ENCODE peak calls at places on chromosome 18, in four cellular contexts. One of them, this sample, is unnamed.

GRCh38 chr18:42760290-42760689 is 355.2 kb downstream of the RIT2 start:
- DNase-seq in heart right ventricle: no peak
- DNase-seq in Peyer's patch: no peak
- DNase-seq in fibroblast of lung: no peak
- DNase-seq in this sample: no peak

GRCh38 chr18:46754188-46754587 is 2.7 kb downstream of the ST8SIA5 start:
- DNase-seq in heart right ventricle: no peak
- DNase-seq in Peyer's patch: no peak
- DNase-seq in fibroblast of lung: no peak
- DNase-seq in this sample: no peak

GRCh38 chr18:80166725-80167124 is 57.7 kb downstream of the ADNP2 start:
- DNase-seq in heart right ventricle: no peak
- DNase-seq in Peyer's patch: no peak
- DNase-seq in fibroblast of lung: no peak
- DNase-seq in this sample: no peak

GRCh38 chr18:3790702-3791101 is 340.7 kb downstream of the TGIF1 start:
- DNase-seq in heart right ventricle: no peak
- DNase-seq in Peyer's patch: no peak
- DNase-seq in fibroblast of lung: peak
- DNase-seq in this sample: no peak

GRCh38 chr18:64027931-64028695 is 58.2 kb downstream of the SERPINB8 start:
- DNase-seq in heart right ventricle: no peak
- DNase-seq in Peyer's patch: no peak
- DNase-seq in fibroblast of lung: no peak
- DNase-seq in this sample: no peak

GRCh38 chr18:46859855-46860254 is 57.5 kb downstream of the PIAS2 start:
- DNase-seq in heart right ventricle: no peak
- DNase-seq in Peyer's patch: no peak
- DNase-seq in fibroblast of lung: peak
- DNase-seq in this sample: no peak

GRCh38 chr18:26383454-26384270 is 157.4 kb downstream of the TAF4B start:
- DNase-seq in heart right ventricle: no peak
- DNase-seq in Peyer's patch: no peak
- DNase-seq in fibroblast of lung: peak
- DNase-seq in this sample: peak

GRCh38 chr18:48631851-48632250 is 93.0 kb downstream of the CTIF start:
- DNase-seq in heart right ventricle: no peak
- DNase-seq in Peyer's patch: no peak
- DNase-seq in fibroblast of lung: no peak
- DNase-seq in this sample: no peak

GRCh38 chr18:61738488-61738887 is 154.3 kb downstream of the RNF152 start:
- DNase-seq in heart right ventricle: no peak
- DNase-seq in Peyer's patch: no peak
- DNase-seq in fibroblast of lung: peak
- DNase-seq in this sample: peak

GRCh38 chr18:61782545-61782944 is 110.3 kb downstream of the RNF152 start:
- DNase-seq in heart right ventricle: no peak
- DNase-seq in Peyer's patch: no peak
- DNase-seq in fibroblast of lung: no peak
- DNase-seq in this sample: no peak

GRCh38 chr18:23337599-23338444 is 115.3 kb upstream of the RIOK3 start:
- DNase-seq in heart right ventricle: no peak
- DNase-seq in Peyer's patch: no peak
- DNase-seq in fibroblast of lung: peak
- DNase-seq in this sample: peak

GRCh38 chr18:45503988-45504387 is 111.3 kb upstream of the SLC14A2 start:
- DNase-seq in heart right ventricle: no peak
- DNase-seq in Peyer's patch: no peak
- DNase-seq in fibroblast of lung: peak
- DNase-seq in this sample: no peak

GRCh38 chr18:44520981-44521672 is 159.6 kb upstream of the SETBP1 start:
- DNase-seq in heart right ventricle: no peak
- DNase-seq in Peyer's patch: no peak
- DNase-seq in fibroblast of lung: no peak
- DNase-seq in this sample: peak

GRCh38 chr18:79493211-79493800 is 97.6 kb downstream of the NFATC1 start:
- DNase-seq in heart right ventricle: no peak
- DNase-seq in Peyer's patch: no peak
- DNase-seq in fibroblast of lung: no peak
- DNase-seq in this sample: no peak

GRCh38 chr18:70693196-70693595 is 404.4 kb downstream of the SOCS6 start:
- DNase-seq in heart right ventricle: no peak
- DNase-seq in Peyer's patch: no peak
- DNase-seq in fibroblast of lung: no peak
- DNase-seq in this sample: no peak

GRCh38 chr18:715626-716025 is 3.2 kb upstream of the ENOSF1 start:
- DNase-seq in heart right ventricle: no peak
- DNase-seq in Peyer's patch: no peak
- DNase-seq in fibroblast of lung: peak
- DNase-seq in this sample: peak

GRCh38 chr18:76803814-76804213 is 18.5 kb upstream of the ZNF236 start:
- DNase-seq in heart right ventricle: peak
- DNase-seq in Peyer's patch: peak
- DNase-seq in fibroblast of lung: peak
- DNase-seq in this sample: peak

DNA sequence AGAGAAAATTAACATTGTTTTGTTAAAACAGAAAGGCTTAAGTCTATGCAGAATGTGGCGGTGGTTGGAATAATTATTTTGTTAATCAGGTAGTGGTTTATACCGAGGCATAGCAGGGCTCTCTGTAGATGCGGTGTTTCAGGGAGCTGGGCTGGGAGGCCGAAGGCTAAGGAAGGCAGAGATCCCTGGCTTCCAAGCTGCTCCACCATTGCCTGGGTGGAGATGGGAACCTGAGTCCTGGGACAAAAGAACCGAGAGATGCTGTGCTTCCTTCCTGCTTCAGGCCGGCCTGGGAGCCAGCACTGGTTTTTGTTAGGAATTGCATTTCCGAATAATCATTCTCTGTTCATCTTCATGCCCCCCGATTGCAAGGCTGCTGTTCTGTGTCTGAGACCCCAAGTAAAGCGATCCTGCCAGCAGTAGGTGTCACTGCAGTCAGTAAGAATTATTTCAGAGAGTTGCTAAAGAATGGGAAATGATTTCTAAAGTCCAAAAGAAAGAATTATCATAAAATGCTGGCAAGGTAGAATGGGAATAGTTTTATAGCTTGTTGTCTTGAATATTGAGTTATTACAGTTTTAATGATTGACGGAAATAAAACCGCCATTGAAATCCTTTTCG is 824.9 kb downstream of the GALR1 start:
- DNase-seq in heart right ventricle: no peak
- DNase-seq in Peyer's patch: no peak
- DNase-seq in fibroblast of lung: no peak
- DNase-seq in this sample: no peak
- TF ChIP-seq CTCF in heart right ventricle: no peak
- TF ChIP-seq CTCF in Peyer's patch: no peak
- TF ChIP-seq CTCF in fibroblast of lung: no peak
- TF ChIP-seq CTCF in this sample: no peak

GRCh38 chr18:35127201-35127600 is 86.0 kb downstream of the MAPRE2 start:
- DNase-seq in heart right ventricle: no peak
- DNase-seq in Peyer's patch: no peak
- DNase-seq in fibroblast of lung: peak
- DNase-seq in this sample: no peak

GRCh38 chr18:35131387-35132283 is 90.4 kb downstream of the MAPRE2 start:
- DNase-seq in heart right ventricle: no peak
- DNase-seq in Peyer's patch: no peak
- DNase-seq in fibroblast of lung: no peak
- DNase-seq in this sample: no peak

GRCh38 chr18:35132284-35132910 is 91.2 kb downstream of the MAPRE2 start:
- DNase-seq in heart right ventricle: no peak
- DNase-seq in Peyer's patch: no peak
- DNase-seq in fibroblast of lung: no peak
- DNase-seq in this sample: no peak

GRCh38 chr18:35128675-35129074 is 87.5 kb downstream of the MAPRE2 start:
- DNase-seq in heart right ventricle: no peak
- DNase-seq in Peyer's patch: no peak
- DNase-seq in fibroblast of lung: no peak
- DNase-seq in this sample: no peak

DNA sequence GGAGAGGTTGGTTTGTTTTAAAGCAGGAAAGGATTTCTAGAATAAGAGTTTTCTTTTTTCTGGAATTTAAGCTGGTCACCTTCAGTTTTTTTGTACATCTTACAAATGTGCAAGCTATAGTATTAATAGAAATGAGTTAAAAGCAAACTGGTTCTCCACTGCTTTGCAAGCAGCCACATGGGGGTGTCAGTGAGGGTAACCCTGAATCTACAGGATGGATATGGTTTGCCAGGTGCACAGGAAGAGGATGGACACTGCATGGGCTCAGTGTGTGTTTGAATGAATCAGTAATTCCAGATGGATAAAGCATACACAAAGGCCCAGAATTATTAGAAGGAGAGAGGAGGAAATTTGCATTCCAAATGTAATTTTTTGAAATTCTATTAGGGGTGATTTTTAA is 89.0 kb downstream of the MAPRE2 start:
- DNase-seq in heart right ventricle: no peak
- DNase-seq in Peyer's patch: no peak
- DNase-seq in fibroblast of lung: no peak
- DNase-seq in this sample: no peak
- TF ChIP-seq CTCF in heart right ventricle: no peak
- TF ChIP-seq CTCF in Peyer's patch: no peak
- TF ChIP-seq CTCF in fibroblast of lung: no peak
- TF ChIP-seq CTCF in this sample: no peak

DNA sequence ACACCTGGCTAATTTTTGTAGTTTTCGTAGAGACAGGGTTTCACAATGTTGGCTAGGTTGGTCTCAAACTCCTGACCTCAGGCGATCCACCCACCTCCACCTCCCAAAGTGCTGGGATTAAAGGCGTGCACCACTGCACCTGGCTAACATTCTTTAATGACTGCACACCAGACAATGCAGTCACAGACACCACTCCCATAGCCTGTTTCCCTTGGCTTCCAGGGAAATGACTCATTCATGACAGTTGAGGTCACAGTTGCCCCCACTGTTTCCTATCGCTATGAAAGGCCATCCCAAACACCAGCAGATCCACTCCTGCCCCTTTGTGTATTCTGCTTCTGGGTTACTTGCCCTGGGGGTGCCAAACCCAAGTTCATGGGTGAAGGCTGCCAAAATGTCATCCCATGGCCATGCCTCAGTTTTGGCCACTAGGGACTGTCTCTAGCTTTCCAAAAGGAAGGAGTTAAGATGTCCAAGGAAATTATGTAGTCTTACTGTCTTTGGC is 8.7 kb downstream of the CHMP1B start:
- DNase-seq in heart right ventricle: no peak
- DNase-seq in Peyer's patch: no peak
- DNase-seq in fibroblast of lung: peak
- DNase-seq in this sample: peak
- TF ChIP-seq CTCF in heart right ventricle: no peak
- TF ChIP-seq CTCF in Peyer's patch: no peak
- TF ChIP-seq CTCF in fibroblast of lung: peak
- TF ChIP-seq CTCF in this sample: peak

DNA sequence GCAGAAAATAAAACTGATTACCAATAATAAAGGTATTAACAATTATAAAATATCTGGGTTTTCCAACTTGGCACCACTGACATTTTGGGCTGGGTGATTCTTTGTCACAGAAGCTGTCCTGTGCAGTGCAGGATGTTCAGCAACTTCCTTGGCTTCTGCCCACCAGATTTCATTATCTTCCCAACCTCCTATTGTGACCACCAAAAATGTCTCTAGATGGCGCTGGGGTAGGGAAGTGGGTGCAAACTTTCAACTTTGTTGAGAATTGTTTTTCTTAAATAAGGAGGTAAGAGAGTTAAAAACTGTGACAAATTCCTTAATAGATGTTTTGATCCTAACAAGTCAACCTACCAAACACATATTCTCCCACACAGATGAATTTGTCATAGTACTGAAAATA is 90.1 kb downstream of the GAREM1 start:
- DNase-seq in heart right ventricle: no peak
- DNase-seq in Peyer's patch: no peak
- DNase-seq in fibroblast of lung: peak
- DNase-seq in this sample: no peak
- TF ChIP-seq CTCF in heart right ventricle: no peak
- TF ChIP-seq CTCF in Peyer's patch: no peak
- TF ChIP-seq CTCF in fibroblast of lung: peak
- TF ChIP-seq CTCF in this sample: no peak

DNA sequence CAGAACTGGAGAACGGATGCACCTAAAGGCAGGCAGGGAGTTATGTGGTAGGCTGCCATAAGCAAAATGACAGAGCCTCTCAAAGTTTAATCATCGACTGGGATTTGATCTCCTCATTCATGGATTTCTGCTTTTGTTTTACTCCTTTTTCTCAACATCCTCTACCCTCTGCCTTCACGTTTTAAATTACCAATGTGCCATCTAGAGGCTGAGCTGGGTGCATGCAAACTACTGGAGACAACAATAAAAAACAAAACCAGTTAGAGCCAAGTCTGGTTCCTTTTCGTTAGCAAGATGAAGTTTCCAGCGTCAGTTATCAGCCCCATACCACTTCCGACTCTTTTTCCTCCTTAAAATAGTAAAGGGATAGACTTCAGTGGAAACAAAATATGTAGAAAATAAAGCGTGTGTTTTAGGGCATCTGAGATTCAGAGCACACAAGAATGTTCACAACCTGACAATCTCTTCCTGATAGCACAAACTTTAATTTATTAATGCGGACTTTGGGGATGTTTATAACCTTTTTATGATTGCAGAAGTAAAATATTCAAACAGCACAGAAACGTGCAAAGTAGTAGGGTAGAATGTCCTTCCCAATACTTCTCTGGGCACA is 117.0 kb downstream of the LAMA1 start:
- DNase-seq in heart right ventricle: no peak
- DNase-seq in Peyer's patch: no peak
- DNase-seq in fibroblast of lung: peak
- DNase-seq in this sample: peak
- TF ChIP-seq CTCF in heart right ventricle: no peak
- TF ChIP-seq CTCF in Peyer's patch: peak
- TF ChIP-seq CTCF in fibroblast of lung: peak
- TF ChIP-seq CTCF in this sample: peak

DNA sequence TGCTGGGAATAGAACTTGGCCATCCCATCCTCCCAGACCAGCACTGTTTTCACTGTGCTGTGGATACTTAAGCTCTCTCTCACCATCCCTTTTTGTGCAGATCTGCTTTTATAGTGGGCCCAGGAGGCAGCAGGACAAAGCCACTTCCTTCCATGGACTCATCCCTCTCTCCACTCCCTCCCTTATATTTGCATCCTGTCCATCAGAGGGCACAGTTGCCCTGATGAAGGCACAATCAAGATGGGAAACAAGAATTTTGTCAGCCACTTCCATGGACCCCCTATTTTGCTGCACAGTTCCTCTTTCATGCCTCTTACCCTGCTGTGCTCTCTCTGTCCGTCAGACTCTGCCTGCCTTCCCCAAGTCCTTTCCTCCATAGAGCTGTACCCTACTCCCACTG is 338.7 kb downstream of the HRH4 start:
- DNase-seq in heart right ventricle: no peak
- DNase-seq in Peyer's patch: no peak
- DNase-seq in fibroblast of lung: no peak
- DNase-seq in this sample: no peak
- TF ChIP-seq CTCF in heart right ventricle: no peak
- TF ChIP-seq CTCF in Peyer's patch: peak
- TF ChIP-seq CTCF in fibroblast of lung: no peak
- TF ChIP-seq CTCF in this sample: no peak

GRCh38 chr18:5571592-5571991 is 27.8 kb upstream of the EPB41L3 start:
- DNase-seq in heart right ventricle: no peak
- DNase-seq in Peyer's patch: no peak
- DNase-seq in fibroblast of lung: peak
- DNase-seq in this sample: no peak
- TF ChIP-seq CTCF in heart right ventricle: no peak
- TF ChIP-seq CTCF in Peyer's patch: no peak
- TF ChIP-seq CTCF in fibroblast of lung: no peak
- TF ChIP-seq CTCF in this sample: no peak

GRCh38 chr18:50573679-50574078 is 13.8 kb downstream of the MAPK4 start:
- DNase-seq in heart right ventricle: no peak
- DNase-seq in Peyer's patch: no peak
- DNase-seq in fibroblast of lung: no peak
- DNase-seq in this sample: peak
- TF ChIP-seq CTCF in heart right ventricle: no peak
- TF ChIP-seq CTCF in Peyer's patch: no peak
- TF ChIP-seq CTCF in fibroblast of lung: peak
- TF ChIP-seq CTCF in this sample: peak

GRCh38 chr18:31626409-31626808 is 34.7 kb downstream of the TTR start:
- DNase-seq in heart right ventricle: no peak
- DNase-seq in Peyer's patch: no peak
- DNase-seq in fibroblast of lung: no peak
- DNase-seq in this sample: no peak
- TF ChIP-seq CTCF in heart right ventricle: no peak
- TF ChIP-seq CTCF in Peyer's patch: no peak
- TF ChIP-seq CTCF in fibroblast of lung: no peak
- TF ChIP-seq CTCF in this sample: no peak

This sample was measured in epithelial cell of esophagus.